ENCODE peak calls at places on chromosomes 13 and 19, in eight cellular contexts. U is activated CD4-positive, CD25-positive, alpha-beta regulatory T cell treated with anti-CD3 and anti-CD28 coated beads, Interleukin-2, amount 50 U/mL, for 16 hours; R is mammary epithelial cell; G is ELF-1; E is uterus; B is NCI-H2029; H is thoracic aorta; W is NAMALWA. L is an unnamed sample.

GRCh38 chr13:66076417-66076816 is 1153.7 kb downstream of the PCDH9 start:
- DNase-seq in U (no peak), R (no peak), G (no peak), E (no peak), B (no peak), H (no peak), W (no peak), L (peak)

GRCh38 chr13:111058796-111059506 is 56.2 kb upstream of the ARHGEF7 start:
- DNase-seq in U (no peak), R (peak), G (peak), E (no peak), B (no peak), H (no peak), W (no peak), L (no peak)

GRCh38 chr19:6530385-6531162 is at the start of gene TNFSF9:
- DNase-seq in U (peak), R (peak), G (peak), E (peak), B (peak), H (peak), W (peak), L (peak)

GRCh38 chr19:6589711-6590457 is 1.1 kb downstream of the CD70 start:
- DNase-seq in U (no peak), R (no peak), G (no peak), E (no peak), B (no peak), H (no peak), W (peak), L (no peak)

GRCh38 chr13:25330541-25330940 is 29.1 kb downstream of the NUP58 start:
- DNase-seq in U (no peak), R (peak), G (no peak), E (no peak), B (no peak), H (no peak), W (no peak), L (no peak)

GRCh38 chr13:20482275-20482761 is 43.3 kb downstream of the CRYL1 start:
- DNase-seq in U (no peak), R (no peak), G (no peak), E (no peak), B (no peak), H (no peak), W (no peak), L (no peak)

GRCh38 chr13:78121001-78121400 is 202.4 kb upstream of the EDNRB start:
- DNase-seq in U (no peak), R (no peak), G (no peak), E (no peak), B (no peak), H (no peak), W (no peak), L (no peak)

GRCh38 chr19:13269348-13269747 is 119.1 kb downstream of the IER2 start:
- DNase-seq in U (no peak), R (no peak), G (no peak), E (no peak), B (no peak), H (no peak), W (no peak), L (no peak)

GRCh38 chr13:25732146-25732865 is 319.5 kb downstream of the SHISA2 start:
- DNase-seq in U (no peak), R (peak), G (no peak), E (no peak), B (no peak), H (no peak), W (no peak), L (peak)

GRCh38 chr13:112725346-112726017 is 35.6 kb downstream of the ATP11A start:
- DNase-seq in U (no peak), R (peak), G (no peak), E (no peak), B (peak), H (no peak), W (no peak), L (no peak)

GRCh38 chr13:78239681-78240080 is 321.1 kb upstream of the EDNRB start:
- DNase-seq in U (no peak), R (no peak), G (no peak), E (no peak), B (no peak), H (no peak), W (no peak), L (no peak)

GRCh38 chr19:55667958-55668357 is 7.1 kb upstream of the EPN1 start:
- DNase-seq in U (no peak), R (no peak), G (no peak), E (no peak), B (no peak), H (no peak), W (no peak), L (no peak)

GRCh38 chr19:37932985-37933953 is 26.3 kb downstream of the SIPA1L3 start:
- DNase-seq in U (no peak), R (peak), G (no peak), E (no peak), B (peak), H (no peak), W (no peak), L (peak)

GRCh38 chr13:113758651-113759524 is at the start of gene TMEM255B:
- DNase-seq in U (peak), R (peak), G (peak), E (peak), B (no peak), H (peak), W (peak), L (peak)

GRCh38 chr19:8373867-8374813 is 10.2 kb downstream of the ANGPTL4 start:
- DNase-seq in U (no peak), R (no peak), G (peak), E (no peak), B (no peak), H (no peak), W (no peak), L (peak)

GRCh38 chr13:24784319-24784718 is 20.4 kb downstream of the RNF17 start:
- DNase-seq in U (no peak), R (peak), G (no peak), E (no peak), B (no peak), H (no peak), W (no peak), L (no peak)

GRCh38 chr13:30972888-30973377 is 40.5 kb downstream of the TEX26 start:
- DNase-seq in U (no peak), R (no peak), G (no peak), E (no peak), B (no peak), H (no peak), W (no peak), L (peak)

GRCh38 chr19:46040952-46041500 is at the start of gene IGFL4:
- DNase-seq in U (no peak), R (peak), G (no peak), E (no peak), B (peak), H (no peak), W (no peak), L (no peak)

GRCh38 chr13:62643799-62644484 is 1228.3 kb upstream of the PCDH20 start:
- DNase-seq in U (no peak), R (no peak), G (peak), E (no peak), B (no peak), H (no peak), W (peak), L (no peak)

GRCh38 chr13:54301085-54301484 is 1272.5 kb downstream of the OLFM4 start:
- DNase-seq in U (no peak), R (no peak), G (no peak), E (no peak), B (no peak), H (no peak), W (no peak), L (no peak)

GRCh38 chr19:49193822-49194394 is 36.3 kb downstream of the TRPM4 start:
- DNase-seq in U (no peak), R (no peak), G (no peak), E (no peak), B (no peak), H (no peak), W (no peak), L (no peak)

GRCh38 chr13:46598140-46598819 is 45.3 kb downstream of the LRCH1 start:
- DNase-seq in U (no peak), R (no peak), G (no peak), E (no peak), B (no peak), H (no peak), W (peak), L (no peak)

GRCh38 chr19:2694196-2694595 is 8.3 kb downstream of the GNG7 start:
- DNase-seq in U (no peak), R (no peak), G (no peak), E (no peak), B (no peak), H (no peak), W (no peak), L (no peak)

GRCh38 chr13:27172495-27172842 is 858 bp upstream of the USP12 start:
- DNase-seq in U (no peak), R (no peak), G (no peak), E (no peak), B (no peak), H (no peak), W (peak), L (no peak)

GRCh38 chr13:92221916-92222315 is 823.5 kb downstream of the GPC5 start:
- DNase-seq in U (no peak), R (no peak), G (no peak), E (no peak), B (no peak), H (no peak), W (no peak), L (no peak)

GRCh38 chr19:2235026-2235395 is 1.1 kb downstream of the PLEKHJ1 start:
- DNase-seq in U (no peak), R (peak), G (no peak), E (no peak), B (peak), H (no peak), W (no peak), L (no peak)

GRCh38 chr13:35804901-35805300 is 326.3 kb downstream of the DCLK1 start:
- DNase-seq in U (no peak), R (no peak), G (no peak), E (no peak), B (no peak), H (no peak), W (no peak), L (no peak)

GRCh38 chr19:1166872-1167573 is 7.0 kb downstream of the SBNO2 start:
- DNase-seq in U (no peak), R (no peak), G (no peak), E (no peak), B (no peak), H (no peak), W (no peak), L (no peak)

GRCh38 chr13:110116072-110116487 is 190.9 kb downstream of the COL4A1 start:
- DNase-seq in U (no peak), R (no peak), G (peak), E (peak), B (no peak), H (no peak), W (peak), L (peak)

GRCh38 chr19:18233224-18233825 is 7.1 kb upstream of the PDE4C start:
- DNase-seq in U (no peak), R (peak), G (peak), E (peak), B (no peak), H (no peak), W (no peak), L (no peak)

GRCh38 chr19:1923319-1923718 is 17.7 kb upstream of the CSNK1G2 start:
- DNase-seq in U (no peak), R (no peak), G (no peak), E (no peak), B (no peak), H (no peak), W (peak), L (no peak)

GRCh38 chr13:31476753-31477152 is 262.6 kb upstream of the RXFP2 start:
- DNase-seq in U (no peak), R (no peak), G (no peak), E (no peak), B (no peak), H (no peak), W (peak), L (peak)

L was measured in astrocyte of the spinal cord.